ENCODE peak calls at places on chromosome 10, in five cellular contexts. E is posterior cingulate gyrus, D is T-helper 9 cell, Q is HFFc6, J is T-helper 22 cell. Z is an unnamed sample.

GRCh38 chr10:104117839-104118323 is 4.1 kb upstream of the SFR1 start:
- DNase-seq in J (no peak), D (no peak), Q (peak; percentile 63), E (no peak), Z (no peak)

GRCh38 chr10:112790030-112790429 is 160.0 kb upstream of the TCF7L2 start:
- DNase-seq in J (no peak), D (no peak), E (no peak), Q (no peak), Z (no peak)

GRCh38 chr10:86164912-86165311 is 201.7 kb downstream of the GRID1 start:
- DNase-seq in Q (no peak), D (no peak), J (no peak), E (no peak), Z (no peak)

GRCh38 chr10:34690403-34691049 is 124.6 kb downstream of the PARD3 start:
- DNase-seq in E (no peak), Q (no peak), D (no peak), J (no peak), Z (no peak)

GRCh38 chr10:77082601-77083252 is 554.9 kb downstream of the KCNMA1 start:
- DNase-seq in Q (no peak), J (no peak), E (no peak), D (no peak), Z (no peak)

GRCh38 chr10:133471300-133472109 is 17.8 kb downstream of the SCART1 start:
- DNase-seq in Q (no peak), J (no peak), E (no peak), D (no peak), Z (no peak)

GRCh38 chr10:68284597-68284996 is 47.3 kb upstream of the HNRNPH3 start:
- DNase-seq in D (no peak), E (no peak), J (no peak), Q (no peak), Z (no peak)

GRCh38 chr10:3666525-3667302 is 118.3 kb downstream of the KLF6 start:
- DNase-seq in E (no peak), J (peak; percentile 21), D (peak; percentile 32), Q (no peak), Z (no peak)

GRCh38 chr10:122112625-122113160 is 123.7 kb downstream of the TACC2 start:
- DNase-seq in D (no peak), J (no peak), E (no peak), Q (peak; percentile 98), Z (peak; percentile 7)

GRCh38 chr10:59088912-59089573 is 87.4 kb upstream of the PHYHIPL start:
- DNase-seq in D (no peak), E (no peak), Q (no peak), J (no peak), Z (no peak)

GRCh38 chr10:55400075-55400474 is 599.0 kb upstream of the PCDH15 start:
- DNase-seq in D (no peak), E (no peak), J (no peak), Q (no peak), Z (no peak)

GRCh38 chr10:49508249-49508648 is 30.7 kb downstream of the ERCC6 start:
- DNase-seq in D (no peak), Q (no peak), E (no peak), J (peak; percentile 3), Z (no peak)

GRCh38 chr10:76278811-76279460 is 847.5 kb downstream of the LRMDA start:
- DNase-seq in E (no peak), D (no peak), J (no peak), Q (no peak), Z (no peak)

Z was measured in anterior cingulate cortex.